ENCODE peak calls at places on chromosomes 13 and 19, in five cellular contexts. G is NCI-H748 treated with DMSO at 0.1 percent for 48 hours, C is dorsolateral prefrontal cortex, M is myocyte, V is PC-3. B is an unnamed sample.
A peak's percentile ranks its signal among the peaks of the same experiment; 100 is the strongest.

GRCh38 chr19:40740747-40741146 is 9.5 kb downstream of the ACTMAP start:
- DNase-seq in G (no peak), C (peak; percentile 87), M (no peak), V (no peak), B (no peak)

GRCh38 chr19:43820098-43820860 is 6.8 kb upstream of the ZNF283 start:
- DNase-seq in G (no peak), C (peak; percentile 66), M (no peak), V (no peak), B (no peak)

GRCh38 chr13:25468330-25469178 is 96.8 kb downstream of the ATP8A2 start:
- DNase-seq in G (peak; percentile 93), C (peak; percentile 23), M (no peak), V (no peak), B (no peak)

GRCh38 chr13:47100214-47100853 is 203.5 kb upstream of the HTR2A start:
- DNase-seq in G (no peak), C (no peak), M (no peak), V (no peak), B (no peak)

GRCh38 chr19:46924874-46925547 is 64.2 kb downstream of the ARHGAP35 start:
- DNase-seq in G (no peak), C (no peak), M (peak; percentile 24), V (peak; percentile 94), B (no peak)

GRCh38 chr19:1172353-1173159 is 1.5 kb downstream of the SBNO2 start:
- DNase-seq in G (no peak), C (peak; percentile 56), M (peak; percentile 70), V (peak; percentile 58), B (no peak)

GRCh38 chr19:13503570-13504235 is 2.6 kb downstream of the CACNA1A start:
- DNase-seq in G (no peak), C (no peak), M (no peak), V (no peak), B (no peak)

GRCh38 chr13:32008518-32009175 is 22.9 kb upstream of the FRY start:
- DNase-seq in G (no peak), C (no peak), M (no peak), V (no peak), B (no peak)

GRCh38 chr13:111893607-111894443 is 173.1 kb upstream of the SOX1 start:
- DNase-seq in G (no peak), C (no peak), M (no peak), V (no peak), B (no peak)

GRCh38 chr19:19568802-19569756 is 31.0 kb downstream of the CILP2 start:
- DNase-seq in G (no peak), C (no peak), M (no peak), V (peak; percentile 46), B (no peak)

GRCh38 chr13:98785405-98785804 is 32.9 kb upstream of the SLC15A1 start:
- DNase-seq in G (no peak), C (no peak), M (no peak), V (no peak), B (no peak)

GRCh38 chr19:12293771-12294307 is 844 bp downstream of the ZNF44 start:
- DNase-seq in G (no peak), C (peak; percentile 12), M (peak; percentile 65), V (peak; percentile 90), B (peak; percentile 2)

GRCh38 chr19:737591-738093 is 13.3 kb upstream of the MISP start:
- DNase-seq in G (no peak), C (no peak), M (peak; percentile 22), V (peak; percentile 48), B (no peak)

GRCh38 chr19:17555929-17556813 is 722 bp downstream of the COLGALT1 start:
- DNase-seq in G (no peak), C (peak; percentile 44), M (peak; percentile 81), V (peak; percentile 43), B (no peak)

GRCh38 chr13:59891053-59891452 is 272.7 kb downstream of the DIAPH3 start:
- DNase-seq in G (no peak), C (no peak), M (no peak), V (peak; percentile 13), B (no peak)

GRCh38 chr13:109724603-109725002 is 61.8 kb downstream of the IRS2 start:
- DNase-seq in G (no peak), C (no peak), M (no peak), V (no peak), B (no peak)

GRCh38 chr13:23185542-23185941 is 4.8 kb downstream of the SGCG start:
- DNase-seq in G (no peak), C (no peak), M (no peak), V (no peak), B (no peak)

B was measured in SHP77 treated with DMSO at 0.1 percent for 48 hours.